ENCODE peak calls at places on chromosome 7, in four cellular contexts. S is DMS79, M is OCI-LY7, Y is CD14-positive monocyte. W is an unnamed sample.

GRCh38 chr7:55198634-55199366 is 166.3 kb upstream of the LANCL2 start:
- DNase-seq in S (no peak), M (no peak), Y (no peak), W (no peak)

GRCh38 chr7:593324-594115 is 73.9 kb upstream of the PDGFA start:
- DNase-seq in S (no peak), M (no peak), Y (no peak), W (peak)

GRCh38 chr7:110539216-110539615 is 551.7 kb upstream of the LRRN3 start:
- DNase-seq in S (no peak), M (no peak), Y (no peak), W (no peak)

GRCh38 chr7:116463956-116464355 is 35.6 kb upstream of the CAV2 start:
- DNase-seq in S (no peak), M (no peak), Y (no peak), W (no peak)

GRCh38 chr7:125147047-125147446 is 217.4 kb upstream of the POT1 start:
- DNase-seq in S (no peak), M (no peak), Y (no peak), W (no peak)

GRCh38 chr7:18906901-18907300 is 210.5 kb downstream of the TWIST1 start:
- DNase-seq in S (no peak), M (no peak), Y (no peak), W (no peak)

GRCh38 chr7:44307301-44307900 is 18.0 kb downstream of the CAMK2B start:
- DNase-seq in S (peak), M (peak), Y (no peak), W (peak)

GRCh38 chr7:1845536-1846311 is 175.6 kb downstream of the ELFN1 start:
- DNase-seq in S (no peak), M (no peak), Y (no peak), W (no peak)

GRCh38 chr7:76108540-76109233 is 60.8 kb downstream of the MDH2 start:
- DNase-seq in S (peak), M (peak), Y (no peak), W (no peak)

GRCh38 chr7:129308047-129308446 is 83.2 kb downstream of the AHCYL2 start:
- DNase-seq in S (no peak), M (no peak), Y (no peak), W (peak)

GRCh38 chr7:94298943-94299342 is 95.8 kb upstream of the COL1A2 start:
- DNase-seq in S (no peak), M (no peak), Y (no peak), W (no peak)

GRCh38 chr7:45217358-45217757 is 59.8 kb downstream of the RAMP3 start:
- DNase-seq in S (no peak), M (no peak), Y (no peak), W (no peak)

GRCh38 chr7:55545496-55545895 is 26.8 kb downstream of the VOPP1 start:
- DNase-seq in S (no peak), M (no peak), Y (no peak), W (no peak)

GRCh38 chr7:84157171-84157570 is 37.4 kb downstream of the SEMA3A start:
- DNase-seq in S (no peak), M (no peak), Y (no peak), W (no peak)

W was measured in GM12865.